ENCODE peak calls at places on chromosomes 4 and X, in four cellular contexts. One of them, this sample, is unnamed.

GRCh38 chrX:44062842-44063241 is 89.7 kb upstream of the NDP start:
- DNase-seq in K562: no peak
- DNase-seq in SK-N-SH: no peak
- DNase-seq in HepG2: no peak
- DNase-seq in this sample: no peak

GRCh38 chr4:687975-688694 is 816 bp downstream of the SLC49A3 start:
- DNase-seq in K562: no peak
- DNase-seq in SK-N-SH: no peak
- DNase-seq in HepG2: no peak
- DNase-seq in this sample: no peak

GRCh38 chr4:89836031-89836777 is 757 bp downstream of the SNCA start:
- DNase-seq in K562: peak
- DNase-seq in SK-N-SH: peak
- DNase-seq in HepG2: no peak
- DNase-seq in this sample: no peak

GRCh38 chr4:53459548-53459947 is 82.1 kb downstream of the FIP1L1 start:
- DNase-seq in K562: no peak
- DNase-seq in SK-N-SH: no peak
- DNase-seq in HepG2: peak
- DNase-seq in this sample: no peak

GRCh38 chrX:42515939-42516338 is 262.0 kb downstream of the PPP1R2C start:
- DNase-seq in K562: no peak
- DNase-seq in SK-N-SH: no peak
- DNase-seq in HepG2: no peak
- DNase-seq in this sample: no peak

GRCh38 chrX:74510401-74510800 is 89.1 kb downstream of the SLC16A2 start:
- DNase-seq in K562: no peak
- DNase-seq in SK-N-SH: no peak
- DNase-seq in HepG2: no peak
- DNase-seq in this sample: peak

GRCh38 chrX:16617382-16617781 is 32.6 kb upstream of the S100G start:
- DNase-seq in K562: no peak
- DNase-seq in SK-N-SH: no peak
- DNase-seq in HepG2: no peak
- DNase-seq in this sample: no peak

GRCh38 chrX:36445576-36445975 is 526.0 kb downstream of the CFAP47 start:
- DNase-seq in K562: no peak
- DNase-seq in SK-N-SH: no peak
- DNase-seq in HepG2: no peak
- DNase-seq in this sample: no peak

GRCh38 chrX:21802844-21803243 is 36.6 kb upstream of the MBTPS2 start:
- DNase-seq in K562: no peak
- DNase-seq in SK-N-SH: no peak
- DNase-seq in HepG2: no peak
- DNase-seq in this sample: no peak

GRCh38 chrX:84336646-84337045 is 148.6 kb upstream of the RPS6KA6 start:
- DNase-seq in K562: no peak
- DNase-seq in SK-N-SH: no peak
- DNase-seq in HepG2: no peak
- DNase-seq in this sample: no peak

GRCh38 chr4:103306870-103307345 is 108.8 kb upstream of the CENPE start:
- DNase-seq in K562: no peak
- DNase-seq in SK-N-SH: peak
- DNase-seq in HepG2: peak
- DNase-seq in this sample: no peak

GRCh38 chrX:1484638-1485019 is 31.9 kb upstream of the ASMTL start:
- DNase-seq in K562: no peak
- DNase-seq in SK-N-SH: no peak
- DNase-seq in HepG2: no peak
- DNase-seq in this sample: no peak

GRCh38 chrX:153600032-153600373 is 1.1 kb upstream of the CCNQ start:
- DNase-seq in K562: no peak
- DNase-seq in SK-N-SH: no peak
- DNase-seq in HepG2: no peak
- DNase-seq in this sample: no peak
- TF ChIP-seq RFX5 in K562: no peak
- TF ChIP-seq RFX5 in SK-N-SH: no peak
- TF ChIP-seq RFX5 in HepG2: no peak
- TF ChIP-seq RFX5 in this sample: no peak

DNA sequence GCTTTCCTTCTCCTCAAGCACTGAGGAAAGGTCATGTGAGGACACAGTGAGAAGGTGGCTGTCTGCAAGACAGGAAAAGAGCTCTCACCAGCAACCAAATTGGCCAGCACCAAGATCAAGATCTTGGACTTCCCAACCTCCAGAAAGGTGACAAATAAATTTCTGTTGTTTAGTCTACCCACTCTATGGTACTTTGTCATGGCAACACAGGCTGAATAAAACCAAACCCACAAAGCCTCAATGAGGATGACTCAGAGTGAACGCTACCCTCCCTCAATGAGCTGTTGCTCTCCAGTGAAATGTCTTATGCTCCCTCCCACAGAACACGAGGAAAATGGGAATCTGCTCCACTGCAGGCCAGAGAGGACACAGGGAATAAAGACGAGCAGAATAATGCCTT is 244.1 kb downstream of the RAB28 start:
- DNase-seq in K562: no peak
- DNase-seq in SK-N-SH: no peak
- DNase-seq in HepG2: no peak
- DNase-seq in this sample: no peak
- TF ChIP-seq FOXM1 in K562: no peak
- TF ChIP-seq FOXM1 in SK-N-SH: no peak
- TF ChIP-seq FOXM1 in HepG2: no peak
- TF ChIP-seq FOXM1 in this sample: no peak

DNA sequence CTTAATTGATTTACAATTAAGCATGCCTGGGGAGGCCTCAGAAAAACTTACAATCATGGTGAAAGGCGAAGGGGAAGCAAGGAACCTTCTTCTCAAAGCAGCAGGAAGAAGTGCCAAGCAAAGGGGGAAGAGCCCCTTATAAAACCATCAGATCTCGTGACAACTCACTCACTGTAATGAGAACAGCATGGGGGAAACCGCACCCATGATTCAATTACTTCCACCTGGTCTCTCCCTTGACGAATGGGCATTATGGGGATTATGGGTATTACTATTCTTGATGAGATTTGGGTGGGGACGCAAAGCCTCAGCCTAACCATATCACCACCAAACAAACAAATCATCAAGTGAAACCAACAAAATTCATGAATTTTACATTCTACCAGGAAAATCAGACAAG is 76.7 kb upstream of the TAB3 start:
- DNase-seq in K562: no peak
- DNase-seq in SK-N-SH: no peak
- DNase-seq in HepG2: no peak
- DNase-seq in this sample: no peak
- TF ChIP-seq RFX5 in K562: no peak
- TF ChIP-seq RFX5 in SK-N-SH: no peak
- TF ChIP-seq RFX5 in HepG2: no peak
- TF ChIP-seq RFX5 in this sample: no peak

GRCh38 chr4:109559983-109560686 is at the start of gene MCUB:
- DNase-seq in K562: peak
- DNase-seq in SK-N-SH: peak
- DNase-seq in HepG2: peak
- DNase-seq in this sample: peak

GRCh38 chr4:109557433-109557832 is 2.6 kb upstream of the MCUB start:
- DNase-seq in K562: no peak
- DNase-seq in SK-N-SH: no peak
- DNase-seq in HepG2: no peak
- DNase-seq in this sample: no peak

GRCh38 chr4:109562457-109563237 is 2.6 kb downstream of the MCUB start:
- DNase-seq in K562: no peak
- DNase-seq in SK-N-SH: no peak
- DNase-seq in HepG2: no peak
- DNase-seq in this sample: no peak

GRCh38 chr4:109559625-109559982 is 442 bp upstream of the MCUB start:
- DNase-seq in K562: peak
- DNase-seq in SK-N-SH: peak
- DNase-seq in HepG2: no peak
- DNase-seq in this sample: no peak

DNA sequence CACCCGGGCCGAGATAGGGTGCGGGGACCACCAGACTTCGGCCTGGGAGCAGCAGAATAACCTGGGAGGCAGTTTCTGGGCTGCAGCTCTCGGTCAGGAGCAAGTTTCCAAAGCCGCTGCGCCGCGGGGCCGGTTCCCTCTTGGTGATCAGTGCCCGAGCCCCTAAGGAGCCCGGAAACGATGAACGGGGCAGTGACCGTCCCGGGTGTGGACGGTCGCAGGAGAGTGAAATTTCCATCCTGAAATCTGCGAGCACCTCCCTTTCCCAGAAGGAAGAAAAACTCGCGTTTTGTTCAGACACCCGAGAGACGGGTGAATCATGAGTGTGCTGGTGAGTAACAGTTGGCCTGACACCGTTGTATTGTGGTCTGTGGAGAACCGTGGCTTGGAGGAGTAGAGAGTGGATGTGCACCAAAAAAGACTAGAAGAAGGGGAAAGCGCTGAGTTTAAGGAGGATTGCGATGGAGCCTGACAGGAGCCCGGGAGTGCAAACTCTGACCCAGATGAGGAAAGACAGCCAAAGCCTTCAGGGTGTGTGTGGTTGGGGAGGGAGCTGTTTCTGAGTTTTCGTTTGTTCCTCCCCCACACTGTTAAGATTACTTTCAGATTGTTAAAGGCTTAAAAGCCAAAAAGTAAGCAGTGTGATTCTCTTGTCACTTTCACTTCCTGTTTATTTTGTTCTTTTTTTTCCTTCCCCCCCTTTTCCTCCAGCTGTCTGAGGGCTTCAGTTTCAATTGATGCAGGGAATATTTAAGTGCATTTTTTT is 824 bp downstream of the MCUB start:
- DNase-seq in K562: peak
- DNase-seq in SK-N-SH: peak
- DNase-seq in HepG2: no peak
- DNase-seq in this sample: peak
- TF ChIP-seq FOXM1 in K562: no peak
- TF ChIP-seq FOXM1 in SK-N-SH: no peak
- TF ChIP-seq FOXM1 in HepG2: no peak
- TF ChIP-seq FOXM1 in this sample: peak

GRCh38 chr4:112519689-112520597 is 4.0 kb upstream of the NEUROG2 start:
- DNase-seq in K562: no peak
- DNase-seq in SK-N-SH: peak
- DNase-seq in HepG2: no peak
- DNase-seq in this sample: no peak
- TF ChIP-seq RFX5 in K562: no peak
- TF ChIP-seq RFX5 in SK-N-SH: no peak
- TF ChIP-seq RFX5 in HepG2: no peak
- TF ChIP-seq RFX5 in this sample: no peak

GRCh38 chr4:113998531-113998930 is 19.1 kb upstream of the ARSJ start:
- DNase-seq in K562: no peak
- DNase-seq in SK-N-SH: no peak
- DNase-seq in HepG2: no peak
- DNase-seq in this sample: no peak

GRCh38 chr4:113998026-113998425 is 18.6 kb upstream of the ARSJ start:
- DNase-seq in K562: no peak
- DNase-seq in SK-N-SH: no peak
- DNase-seq in HepG2: no peak
- DNase-seq in this sample: no peak

GRCh38 chr4:113990886-113991285 is 11.4 kb upstream of the ARSJ start:
- DNase-seq in K562: no peak
- DNase-seq in SK-N-SH: no peak
- DNase-seq in HepG2: no peak
- DNase-seq in this sample: no peak

GRCh38 chr4:113997206-113997605 is 17.8 kb upstream of the ARSJ start:
- DNase-seq in K562: no peak
- DNase-seq in SK-N-SH: no peak
- DNase-seq in HepG2: no peak
- DNase-seq in this sample: no peak

DNA sequence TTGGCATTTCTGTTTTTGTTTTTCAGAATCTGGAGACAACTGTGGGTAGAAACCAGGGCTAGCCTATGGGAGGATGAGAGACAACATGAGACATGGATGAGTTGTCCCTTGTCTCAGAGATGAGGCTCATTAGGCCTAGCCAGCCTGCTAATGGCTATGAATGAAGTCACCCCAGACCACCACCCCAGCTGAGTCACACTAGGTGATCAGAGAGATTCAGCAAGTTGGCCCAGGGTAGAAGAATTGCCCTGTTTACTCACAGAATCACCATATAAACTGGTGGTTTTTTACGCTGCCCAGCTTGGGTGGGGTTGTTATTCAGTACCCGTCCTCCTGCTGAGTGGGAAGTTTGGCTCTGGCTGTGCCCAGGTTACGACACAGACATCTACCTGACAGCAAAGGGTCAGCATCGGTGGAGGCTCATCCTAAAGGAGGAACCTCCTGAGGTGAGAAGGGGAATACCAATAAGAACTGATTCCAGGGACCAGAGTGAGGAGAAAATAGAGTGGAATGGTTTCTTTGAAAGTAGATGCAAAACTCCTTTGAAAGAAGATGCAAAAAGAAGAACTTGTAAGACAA is 17.2 kb upstream of the ARSJ start:
- DNase-seq in K562: no peak
- DNase-seq in SK-N-SH: no peak
- DNase-seq in HepG2: no peak
- DNase-seq in this sample: no peak
- TF ChIP-seq FOXM1 in K562: no peak
- TF ChIP-seq FOXM1 in SK-N-SH: no peak
- TF ChIP-seq FOXM1 in HepG2: no peak
- TF ChIP-seq FOXM1 in this sample: no peak

DNA sequence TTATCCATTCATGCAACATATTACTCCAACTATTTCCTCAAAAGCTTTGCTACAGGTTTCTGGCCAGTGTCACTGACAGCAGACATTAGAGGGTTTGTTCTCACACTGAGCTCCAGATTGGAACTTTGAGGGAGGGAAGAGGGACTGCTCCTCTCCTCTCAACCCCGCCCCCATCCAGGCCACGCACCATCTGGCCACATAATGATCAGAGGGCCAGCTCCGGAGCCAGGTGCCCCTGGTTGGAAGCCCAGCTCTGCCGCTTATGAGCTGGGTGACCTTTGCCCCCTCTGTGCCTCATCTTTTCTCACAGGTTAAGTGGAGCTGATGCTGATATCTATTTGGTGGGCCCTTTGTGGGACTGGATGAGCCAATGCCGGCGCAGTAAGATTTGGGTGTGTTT is 55.8 kb downstream of the C4orf50 start:
- DNase-seq in K562: no peak
- DNase-seq in SK-N-SH: no peak
- DNase-seq in HepG2: no peak
- DNase-seq in this sample: no peak
- TF ChIP-seq RFX5 in K562: no peak
- TF ChIP-seq RFX5 in SK-N-SH: no peak
- TF ChIP-seq RFX5 in HepG2: no peak
- TF ChIP-seq RFX5 in this sample: no peak

This sample was measured in GM12878.